ENCODE peak calls at places on chromosomes 16 and 17, in four cellular contexts. One of them, this sample, is unnamed.

GRCh38 chr16:86808863-86809444 is 230.6 kb downstream of the FOXL1 start:
- DNase-seq in HepG2: no peak
- DNase-seq in H1: no peak
- DNase-seq in K562: no peak
- DNase-seq in this sample: no peak

GRCh38 chr17:18182978-18183333 is 672 bp upstream of the ALKBH5 start:
- DNase-seq in HepG2: no peak
- DNase-seq in H1: no peak
- DNase-seq in K562: peak
- DNase-seq in this sample: peak

GRCh38 chr16:57239089-57239488 is 6.0 kb upstream of the ARL2BP start:
- DNase-seq in HepG2: no peak
- DNase-seq in H1: no peak
- DNase-seq in K562: no peak
- DNase-seq in this sample: no peak

GRCh38 chr17:38728290-38728831 is 1.8 kb upstream of the CISD3 start:
- DNase-seq in HepG2: no peak
- DNase-seq in H1: no peak
- DNase-seq in K562: no peak
- DNase-seq in this sample: no peak

GRCh38 chr16:29154676-29155121 is 169.8 kb downstream of the LAT start:
- DNase-seq in HepG2: no peak
- DNase-seq in H1: no peak
- DNase-seq in K562: no peak
- DNase-seq in this sample: no peak

GRCh38 chr16:72261127-72261526 is 89.2 kb upstream of the PMFBP1 start:
- DNase-seq in H1: no peak
- DNase-seq in HepG2: no peak
- DNase-seq in K562: no peak
- DNase-seq in this sample: no peak

GRCh38 chr16:89044394-89045180 is 49.1 kb upstream of the ACSF3 start:
- DNase-seq in HepG2: no peak
- DNase-seq in K562: no peak
- DNase-seq in H1: no peak
- DNase-seq in this sample: no peak

GRCh38 chr17:58229881-58230280 is 8.5 kb upstream of the LPO start:
- DNase-seq in K562: no peak
- DNase-seq in HepG2: no peak
- DNase-seq in H1: no peak
- DNase-seq in this sample: no peak

GRCh38 chr16:50308237-50308965 is 42.0 kb downstream of the ADCY7 start:
- DNase-seq in HepG2: no peak
- DNase-seq in H1: no peak
- DNase-seq in K562: no peak
- DNase-seq in this sample: no peak

GRCh38 chr16:68031951-68032350 is 8.9 kb downstream of the DUS2 start:
- DNase-seq in HepG2: no peak
- DNase-seq in H1: no peak
- DNase-seq in K562: no peak
- DNase-seq in this sample: no peak

GRCh38 chr16:23624092-23624491 is 17.0 kb downstream of the PALB2 start:
- DNase-seq in H1: no peak
- DNase-seq in HepG2: no peak
- DNase-seq in K562: no peak
- DNase-seq in this sample: no peak

GRCh38 chr17:51341457-51341856 is 81.1 kb downstream of the UTP18 start:
- DNase-seq in H1: no peak
- DNase-seq in HepG2: no peak
- DNase-seq in K562: no peak
- DNase-seq in this sample: no peak

GRCh38 chr17:9973689-9974459 is 68.8 kb upstream of the RCVRN start:
- DNase-seq in H1: no peak
- DNase-seq in HepG2: peak
- DNase-seq in K562: no peak
- DNase-seq in this sample: no peak

GRCh38 chr17:81135503-81136283 is 29.6 kb upstream of the PVALEF start:
- DNase-seq in HepG2: no peak
- DNase-seq in H1: no peak
- DNase-seq in K562: no peak
- DNase-seq in this sample: no peak

GRCh38 chr17:28841901-28842281 is 699 bp downstream of the FAM222B start:
- DNase-seq in H1: no peak
- DNase-seq in K562: no peak
- DNase-seq in HepG2: no peak
- DNase-seq in this sample: no peak

GRCh38 chr17:38451840-38452529 is 23.7 kb downstream of the ARHGAP23 start:
- DNase-seq in H1: peak
- DNase-seq in K562: peak
- DNase-seq in HepG2: no peak
- DNase-seq in this sample: no peak

GRCh38 chr17:40450175-40450574 is 6.9 kb downstream of the IGFBP4 start:
- DNase-seq in HepG2: peak
- DNase-seq in H1: peak
- DNase-seq in K562: peak
- DNase-seq in this sample: peak

GRCh38 chr17:29929006-29929543 is 953 bp downstream of the SSH2 start:
- DNase-seq in H1: no peak
- DNase-seq in K562: peak
- DNase-seq in HepG2: peak
- DNase-seq in this sample: no peak

GRCh38 chr17:74164446-74165045 is 38.9 kb upstream of the RPL38 start:
- DNase-seq in H1: no peak
- DNase-seq in K562: no peak
- DNase-seq in HepG2: no peak
- DNase-seq in this sample: no peak
- TF ChIP-seq RNF2 in H1: no peak
- TF ChIP-seq RNF2 in K562: no peak
- TF ChIP-seq RNF2 in HepG2: no peak
- TF ChIP-seq RNF2 in this sample: no peak

DNA sequence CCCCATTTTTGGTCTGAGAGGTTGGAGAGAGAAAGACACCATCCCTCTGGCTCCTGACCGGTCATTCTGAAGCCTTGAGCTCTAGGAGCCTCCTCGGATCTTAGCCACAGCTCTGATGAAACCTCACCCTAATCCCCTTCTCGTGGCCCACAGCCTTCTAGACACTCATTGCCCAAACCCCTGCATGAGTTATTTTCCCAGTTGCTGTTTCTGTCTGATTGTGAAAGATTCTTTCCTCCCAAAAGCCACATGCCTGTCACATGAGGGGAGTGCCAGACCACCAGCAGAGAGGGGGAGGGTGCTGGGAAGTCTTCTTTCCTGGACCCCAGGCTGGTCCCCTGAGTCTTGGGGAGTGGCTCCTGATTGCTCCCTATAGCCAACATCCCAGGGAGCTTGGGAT is 17.6 kb upstream of the ABR start:
- DNase-seq in K562: no peak
- DNase-seq in HepG2: no peak
- DNase-seq in H1: no peak
- DNase-seq in this sample: no peak
- TF ChIP-seq EP300 in K562: no peak
- TF ChIP-seq EP300 in HepG2: no peak
- TF ChIP-seq EP300 in H1: no peak
- TF ChIP-seq EP300 in this sample: no peak

GRCh38 chr17:79824893-79825579 is 14.2 kb downstream of the CBX4 start:
- DNase-seq in H1: no peak
- DNase-seq in HepG2: no peak
- DNase-seq in K562: no peak
- DNase-seq in this sample: no peak
- TF ChIP-seq RNF2 in H1: no peak
- TF ChIP-seq RNF2 in HepG2: no peak
- TF ChIP-seq RNF2 in K562: no peak
- TF ChIP-seq RNF2 in this sample: no peak

GRCh38 chr17:74785096-74785980 is 9.2 kb upstream of the NAT9 start:
- DNase-seq in H1: no peak
- DNase-seq in HepG2: no peak
- DNase-seq in K562: no peak
- DNase-seq in this sample: no peak
- TF ChIP-seq EP300 in H1: no peak
- TF ChIP-seq EP300 in HepG2: no peak
- TF ChIP-seq EP300 in K562: no peak
- TF ChIP-seq EP300 in this sample: no peak

GRCh38 chr17:74543891-74544760 is 1.8 kb downstream of the CD300C start:
- DNase-seq in HepG2: no peak
- DNase-seq in H1: no peak
- DNase-seq in K562: no peak
- DNase-seq in this sample: no peak
- TF ChIP-seq RNF2 in HepG2: no peak
- TF ChIP-seq RNF2 in H1: no peak
- TF ChIP-seq RNF2 in K562: no peak
- TF ChIP-seq RNF2 in this sample: no peak

GRCh38 chr17:41538565-41538991 is 10.5 kb upstream of the KRT19 start:
- DNase-seq in HepG2: no peak
- DNase-seq in K562: no peak
- DNase-seq in H1: no peak
- DNase-seq in this sample: no peak

GRCh38 chr17:41542357-41542756 is 14.2 kb upstream of the KRT19 start:
- DNase-seq in H1: no peak
- DNase-seq in K562: no peak
- DNase-seq in HepG2: no peak
- DNase-seq in this sample: no peak

GRCh38 chr17:41539979-41540701 is 12.0 kb upstream of the KRT19 start:
- DNase-seq in HepG2: peak
- DNase-seq in K562: no peak
- DNase-seq in H1: no peak
- DNase-seq in this sample: no peak

GRCh38 chr17:41539071-41539492 is 11.0 kb upstream of the KRT19 start:
- DNase-seq in HepG2: peak
- DNase-seq in H1: no peak
- DNase-seq in K562: no peak
- DNase-seq in this sample: no peak

DNA sequence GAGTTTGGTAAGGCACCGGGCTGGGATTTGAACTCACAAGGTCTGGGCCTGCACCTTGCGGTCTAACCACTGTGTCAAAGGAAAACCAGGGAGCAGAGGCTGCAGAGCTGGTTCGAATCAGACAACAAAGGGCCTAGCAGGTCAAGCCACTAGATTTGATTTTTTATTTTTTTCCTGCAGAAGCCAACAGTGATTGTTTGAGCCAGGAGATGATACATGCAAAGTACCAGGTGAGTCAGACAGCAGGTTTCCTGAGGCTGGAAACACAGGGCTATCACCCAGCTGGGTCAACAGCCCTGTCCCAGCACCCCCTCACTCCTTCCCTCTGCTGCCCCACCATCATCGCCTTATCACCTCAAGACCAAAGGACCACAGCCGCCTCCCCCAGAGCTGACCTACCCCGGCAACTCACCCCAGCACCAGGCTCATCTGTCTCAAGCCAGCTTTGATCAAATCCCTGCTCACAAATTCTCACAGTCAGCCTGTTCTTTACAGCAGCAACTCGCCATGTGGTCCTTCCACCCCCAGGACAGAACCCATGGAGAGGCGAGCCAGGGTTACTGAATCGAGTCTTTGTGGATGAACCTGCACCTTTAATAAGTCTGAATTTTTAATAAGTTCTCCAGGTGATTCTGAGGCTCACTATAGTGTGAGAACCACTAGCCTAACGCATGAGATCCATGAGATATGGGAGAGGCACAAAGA is 13.0 kb upstream of the KRT19 start:
- DNase-seq in H1: no peak
- DNase-seq in K562: peak
- DNase-seq in HepG2: no peak
- DNase-seq in this sample: no peak
- TF ChIP-seq EP300 in H1: no peak
- TF ChIP-seq EP300 in K562: no peak
- TF ChIP-seq EP300 in HepG2: no peak
- TF ChIP-seq EP300 in this sample: no peak

DNA sequence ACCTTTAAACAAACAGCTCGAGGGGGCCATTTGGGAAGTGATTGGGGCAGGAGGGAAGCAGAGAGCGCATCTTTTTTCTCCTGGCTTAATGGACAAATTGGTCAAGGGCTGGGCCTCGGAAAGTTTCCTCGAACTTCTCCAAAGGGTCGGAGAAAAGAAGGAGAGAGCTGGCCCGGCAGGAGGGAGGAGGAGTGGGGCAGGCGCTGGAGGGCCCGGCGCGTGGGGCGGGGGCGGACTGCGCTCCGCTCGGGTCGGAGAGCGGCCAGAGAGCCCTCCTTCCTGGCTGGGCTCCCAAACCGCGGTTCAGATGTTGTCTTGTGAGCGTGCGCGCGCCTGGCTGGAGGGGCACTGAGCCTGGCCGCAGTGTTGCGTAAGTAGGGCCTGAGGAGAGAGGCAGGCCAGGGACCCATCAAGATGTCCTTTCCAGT is 1.2 kb downstream of the MMP2 start:
- DNase-seq in K562: no peak
- DNase-seq in HepG2: no peak
- DNase-seq in H1: no peak
- DNase-seq in this sample: no peak
- TF ChIP-seq RNF2 in K562: no peak
- TF ChIP-seq RNF2 in HepG2: no peak
- TF ChIP-seq RNF2 in H1: no peak
- TF ChIP-seq RNF2 in this sample: no peak

GRCh38 chr16:12716658-12717057 is 87.0 kb downstream of the CPPED1 start:
- DNase-seq in K562: no peak
- DNase-seq in H1: no peak
- DNase-seq in HepG2: peak
- DNase-seq in this sample: no peak
- TF ChIP-seq EP300 in K562: no peak
- TF ChIP-seq EP300 in H1: no peak
- TF ChIP-seq EP300 in HepG2: no peak
- TF ChIP-seq EP300 in this sample: no peak

DNA sequence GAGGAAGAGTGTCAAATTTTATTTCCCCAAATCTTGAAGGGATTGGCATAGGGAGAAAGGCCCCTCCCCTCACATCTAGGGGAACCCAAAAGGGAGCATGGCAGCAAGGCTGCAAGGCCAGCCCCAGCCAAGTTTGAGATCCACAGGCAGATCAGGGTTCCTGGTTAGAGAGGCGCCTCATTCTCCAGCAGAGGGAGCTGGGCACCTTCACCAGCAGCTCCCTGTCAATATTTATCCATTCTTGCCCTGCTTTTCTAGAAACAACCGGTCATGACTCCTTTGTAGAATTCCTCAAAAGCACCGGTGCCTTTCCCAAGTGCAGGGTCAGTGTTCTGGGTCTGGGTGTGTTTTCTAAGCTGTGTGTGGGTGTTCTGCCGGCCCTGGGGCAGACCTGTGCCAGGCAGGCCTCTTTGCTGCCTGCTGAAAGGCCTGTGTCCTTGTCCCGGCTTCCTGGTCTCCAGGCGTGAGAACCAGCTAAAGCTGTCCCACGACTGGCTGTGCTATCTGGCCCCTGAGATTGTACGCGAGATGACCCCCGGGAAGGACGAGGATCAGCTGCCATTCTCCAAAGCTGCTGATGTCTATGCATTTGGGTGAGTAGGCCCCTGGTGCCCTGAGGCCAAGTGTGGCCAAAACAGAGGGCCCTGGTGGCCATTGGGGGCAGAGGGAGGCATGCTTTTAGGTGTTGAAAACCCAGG is 21.2 kb upstream of the LGALS9 start:
- DNase-seq in HepG2: peak
- DNase-seq in K562: no peak
- DNase-seq in H1: no peak
- DNase-seq in this sample: peak
- TF ChIP-seq RNF2 in HepG2: no peak
- TF ChIP-seq RNF2 in K562: no peak
- TF ChIP-seq RNF2 in H1: no peak
- TF ChIP-seq RNF2 in this sample: no peak

GRCh38 chr16:4388275-4389021 is 16.8 kb downstream of the VASN start:
- DNase-seq in HepG2: no peak
- DNase-seq in H1: no peak
- DNase-seq in K562: no peak
- DNase-seq in this sample: no peak
- TF ChIP-seq EP300 in HepG2: no peak
- TF ChIP-seq EP300 in H1: no peak
- TF ChIP-seq EP300 in K562: no peak
- TF ChIP-seq EP300 in this sample: no peak

This sample was measured in A549.